ENCODE peak calls at places on chromosome 13, in five cellular contexts. O is activated T-cell treated with anti-CD3 and anti-CD28 coated beads, Interleukin-2, amount 50 U/mL, for 72 hours; K is left lung; N is Panc1; W is naive B cell. D is an unnamed sample.
A peak's percentile ranks its signal among the peaks of the same experiment; 100 is the strongest.

GRCh38 chr13:30569901-30570576 is 47.7 kb upstream of the USPL1 start:
- ATAC-seq in K (peak; percentile 80), W (no peak), N (peak; percentile 93), O (peak; percentile 69), D (peak; percentile 87)

GRCh38 chr13:83136660-83137059 is 745.6 kb downstream of the SLITRK1 start:
- ATAC-seq in N (no peak), W (no peak), K (no peak), O (no peak), D (no peak)

GRCh38 chr13:109140777-109141354 is 511.5 kb downstream of the MYO16 start:
- ATAC-seq in W (no peak), O (no peak), N (no peak), K (no peak), D (peak; percentile 40)

GRCh38 chr13:21595546-21595822 is 8.5 kb downstream of the MICU2 start:
- ATAC-seq in K (no peak), N (no peak), O (peak; percentile 20), W (no peak), D (no peak)

GRCh38 chr13:67752741-67753140 is 522.6 kb upstream of the PCDH9 start:
- ATAC-seq in W (no peak), O (no peak), K (no peak), N (no peak), D (no peak)

GRCh38 chr13:25905411-25906010 is 146.3 kb downstream of the SHISA2 start:
- ATAC-seq in K (peak; percentile 60), W (no peak), N (no peak), O (no peak), D (no peak)

GRCh38 chr13:52738719-52739467 is 727 bp downstream of the CNMD start:
- ATAC-seq in W (peak; percentile 63), O (peak; percentile 78), N (no peak), K (peak; percentile 61), D (no peak)

GRCh38 chr13:31807090-31807541 is 67.8 kb downstream of the RXFP2 start:
- ATAC-seq in N (no peak), K (peak; percentile 36), O (no peak), W (no peak), D (no peak)

GRCh38 chr13:63305641-63306133 is 1890.0 kb upstream of the PCDH20 start:
- ATAC-seq in W (no peak), O (no peak), N (no peak), K (no peak), D (no peak)

GRCh38 chr13:98507060-98507797 is 69.7 kb downstream of the STK24 start:
- ATAC-seq in K (peak; percentile 31), O (no peak), N (peak; percentile 48), W (no peak), D (peak; percentile 6)

GRCh38 chr13:84591444-84591843 is 709.2 kb upstream of the SLITRK1 start:
- ATAC-seq in O (no peak), N (no peak), W (no peak), K (peak; percentile 57), D (no peak)

GRCh38 chr13:51728972-51729371 is 75.0 kb downstream of the DHRS12 start:
- ATAC-seq in K (no peak), W (no peak), N (no peak), O (no peak), D (no peak)

GRCh38 chr13:41345921-41346589 is 35.0 kb downstream of the NAA16 start:
- ATAC-seq in O (no peak), K (no peak), N (no peak), W (no peak), D (no peak)

GRCh38 chr13:112724788-112725345 is 35.0 kb downstream of the ATP11A start:
- ATAC-seq in O (peak; percentile 48), W (no peak), K (no peak), N (no peak), D (no peak)

GRCh38 chr13:50192272-50192813 is 177.1 kb downstream of the KCNRG start:
- ATAC-seq in N (no peak), W (no peak), O (no peak), K (no peak), D (no peak)

GRCh38 chr13:94966380-94966779 is 254.0 kb upstream of the SOX21 start:
- ATAC-seq in K (no peak), O (no peak), N (no peak), W (no peak), D (no peak)

GRCh38 chr13:44232729-44233128 is 140.9 kb upstream of the SERP2 start:
- ATAC-seq in K (no peak), W (no peak), O (no peak), N (no peak), D (no peak)

GRCh38 chr13:22108283-22108897 is 437.5 kb downstream of the FGF9 start:
- ATAC-seq in W (no peak), N (no peak), K (peak; percentile 55), O (no peak), D (peak; percentile 81)

GRCh38 chr13:19818223-19818842 is 35.6 kb upstream of the PSPC1 start:
- ATAC-seq in K (peak; percentile 99), W (no peak), O (peak; percentile 29), N (peak; percentile 86), D (no peak)

GRCh38 chr13:34349091-34349722 is 531.3 kb downstream of the RFC3 start:
- ATAC-seq in O (no peak), W (no peak), K (peak; percentile 48), N (no peak), D (no peak)

GRCh38 chr13:77373541-77373940 is 46.6 kb upstream of the MYCBP2 start:
- ATAC-seq in W (no peak), N (no peak), O (no peak), K (no peak), D (no peak)